ENCODE peak calls at places on chromosomes 16 and 17, in ten cellular contexts. R is mammary epithelial cell, G is Panc1, O is foreskin keratinocyte, E is neural progenitor cell, W is heart left ventricle, X is H9, I is PC-9, H is upper lobe of right lung, L is thyroid gland. C is an unnamed sample. For H3K4me1, the result is how much of the 10 kb centered on the place peaks cover.

GRCh38 chr16:89895482-89896250 is 22.3 kb downstream of the TCF25 start:
- DNase-seq in G (no peak), I (no peak), E (no peak), L (no peak), O (no peak), X (no peak), W (no peak), H (no peak), R (no peak), C (no peak)

GRCh38 chr17:81537343-81537855 is 9.2 kb downstream of the FSCN2 start:
- DNase-seq in I (peak), X (peak), R (no peak), O (no peak), H (no peak), W (no peak), L (peak), G (no peak), E (peak), C (peak)

GRCh38 chr16:74742051-74742481 is 32.6 kb downstream of the FA2H start:
- DNase-seq in W (no peak), H (no peak), X (no peak), L (no peak), I (no peak), R (no peak), G (no peak), E (no peak), O (no peak), C (no peak)

GRCh38 chr17:82892869-82893565 is 53.2 kb upstream of the ZNF750 start:
- DNase-seq in E (no peak), R (no peak), X (no peak), L (peak), I (no peak), W (peak), O (no peak), H (peak), G (no peak), C (no peak)

GRCh38 chr17:80780381-80781187 is 211.1 kb upstream of the CHMP6 start:
- DNase-seq in X (no peak), H (no peak), E (peak), O (no peak), I (no peak), L (no peak), R (no peak), G (no peak), W (no peak), C (no peak)

GRCh38 chr17:59425085-59425901 is 93.8 kb downstream of the YPEL2 start:
- DNase-seq in X (no peak), O (no peak), G (no peak), L (no peak), R (no peak), E (no peak), H (peak), W (peak), I (no peak), C (peak)

GRCh38 chr16:86710602-86710950 is 132.2 kb downstream of the FOXL1 start:
- DNase-seq in H (no peak), L (no peak), O (no peak), G (no peak), E (no peak), I (no peak), X (no peak), R (no peak), W (no peak), C (no peak)

GRCh38 chr17:55133583-55133982 is 131.2 kb upstream of the HLF start:
- DNase-seq in W (no peak), O (no peak), G (no peak), R (no peak), H (no peak), X (no peak), I (no peak), L (no peak), E (no peak), C (no peak)

GRCh38 chr16:71626018-71626857 is at the start of gene MARVELD3:
- DNase-seq in O (peak), G (no peak), X (peak), H (peak), E (peak), R (peak), L (peak), W (no peak), I (peak), C (no peak)

GRCh38 chr17:47317119-47317518 is 6.6 kb upstream of the EFCAB13 start:
- DNase-seq in L (no peak), G (no peak), H (no peak), R (no peak), I (no peak), E (no peak), X (no peak), W (no peak), O (no peak), C (no peak)

GRCh38 chr17:32440722-32441121 is 3.6 kb upstream of the PSMD11 start:
- DNase-seq in G (no peak), L (no peak), H (no peak), R (no peak), O (no peak), I (no peak), W (no peak), E (no peak), X (no peak), C (no peak)

GRCh38 chr17:83189673-83190385 is 110.4 kb downstream of the METRNL start:
- DNase-seq in L (peak), I (no peak), W (peak), R (no peak), X (no peak), O (no peak), E (no peak), G (no peak), H (peak), C (no peak)

GRCh38 chr17:47644324-47644723 is 5.4 kb upstream of the KPNB1 start:
- DNase-seq in H (no peak), L (no peak), W (no peak), R (no peak), G (no peak), O (no peak), E (no peak), X (no peak), I (no peak), C (no peak)

GRCh38 chr17:68981288-68981687 is 26.1 kb upstream of the ABCA8 start:
- DNase-seq in L (peak), H (no peak), G (no peak), O (no peak), I (peak), E (no peak), W (peak), R (no peak), X (no peak), C (no peak)

GRCh38 chr16:68447721-68448359 is 468 bp downstream of the SMPD3 start:
- DNase-seq in O (no peak), G (no peak), W (no peak), X (no peak), R (no peak), H (no peak), I (no peak), E (peak), L (no peak), C (no peak)

GRCh38 chr16:13098536-13098935 is 197.1 kb downstream of the SHISA9 start:
- DNase-seq in W (no peak), R (peak), X (no peak), E (no peak), I (no peak), H (no peak), O (peak), G (no peak), L (no peak), C (no peak)

GRCh38 chr17:47708312-47708863 is 14.4 kb downstream of the TBKBP1 start:
- DNase-seq in O (no peak), L (no peak), H (no peak), I (no peak), G (no peak), X (no peak), W (peak), E (no peak), R (no peak), C (no peak)

GRCh38 chr16:6827272-6827671 is 505.4 kb upstream of the RBFOX1 start:
- DNase-seq in W (no peak), L (no peak), E (no peak), O (no peak), I (no peak), X (no peak), R (no peak), H (no peak), G (no peak), C (no peak)

GRCh38 chr17:46925185-46925858 is 2.4 kb downstream of the GOSR2 start:
- DNase-seq in O (no peak), W (no peak), H (no peak), E (no peak), R (no peak), G (no peak), X (no peak), L (no peak), I (no peak), C (no peak)

GRCh38 chr16:86074651-86075487 is 175.9 kb downstream of the IRF8 start:
- DNase-seq in O (no peak), R (peak), W (no peak), H (peak), X (peak), G (no peak), L (no peak), I (no peak), E (peak), C (no peak)

GRCh38 chr17:3557768-3558583 is at the start of gene TRPV3:
- DNase-seq in G (no peak), H (no peak), L (peak), X (peak), R (peak), O (peak), I (peak), W (no peak), E (no peak), C (peak)

GRCh38 chr16:88862968-88863367 is 3.5 kb downstream of the PABPN1L start:
- DNase-seq in W (no peak), L (no peak), E (no peak), O (no peak), R (no peak), X (no peak), H (no peak), G (no peak), I (no peak), C (no peak)

GRCh38 chr17:67441052-67441738 is 64.1 kb downstream of the PITPNC1 start:
- DNase-seq in I (peak), O (no peak), R (no peak), E (peak), H (peak), G (no peak), W (no peak), L (peak), X (no peak), C (no peak)

GRCh38 chr17:68398731-68399637 is 58.3 kb downstream of the WIPI1 start:
- DNase-seq in X (peak), W (peak), E (peak), I (peak), O (no peak), L (peak), G (peak), R (peak), H (peak), C (peak)

GRCh38 chr17:77098884-77099545 is 41.8 kb upstream of the SEC14L1 start:
- DNase-seq in R (peak), E (no peak), X (no peak), W (no peak), L (peak), O (no peak), G (no peak), H (no peak), I (no peak), C (no peak)

GRCh38 chr16:80084163-80084562 is 456.6 kb upstream of the DYNLRB2 start:
- DNase-seq in G (no peak), H (no peak), I (no peak), O (no peak), R (no peak), E (no peak), W (no peak), X (no peak), L (no peak), C (no peak)

GRCh38 chr16:16096161-16096857 is 127.0 kb downstream of the ABCC6 start:
- DNase-seq in W (no peak), X (no peak), H (no peak), G (no peak), E (peak), R (no peak), O (no peak), I (no peak), L (peak), C (no peak)

GRCh38 chr16:85363881-85364280 is 249.2 kb upstream of the GSE1 start:
- DNase-seq in I (no peak), R (no peak), E (no peak), H (no peak), W (no peak), L (no peak), G (no peak), O (no peak), X (no peak), C (no peak)

GRCh38 chr17:298791-299450 is 53.7 kb downstream of the RPH3AL start:
- DNase-seq in O (no peak), R (no peak), W (peak), I (no peak), X (no peak), G (no peak), H (peak), E (no peak), L (no peak), C (no peak)

GRCh38 chr16:73404001-73404400 is 356.1 kb upstream of the ZFHX3 start:
- DNase-seq in O (no peak), E (peak), W (no peak), H (no peak), G (no peak), X (no peak), I (no peak), R (no peak), L (no peak), C (no peak)

GRCh38 chr16:28192811-28193529 is 18.8 kb downstream of the XPO6 start:
- DNase-seq in I (no peak), H (peak), W (no peak), R (no peak), L (no peak), E (no peak), X (no peak), O (no peak), G (no peak), C (no peak)

GRCh38 chr16:82694239-82694874 is 67.6 kb downstream of the CDH13 start:
- DNase-seq in O (no peak), H (no peak), E (no peak), L (no peak), W (no peak), R (peak), I (no peak), G (no peak), X (no peak), C (no peak)

GRCh38 chr16:64138621-64139020 is 983.2 kb downstream of the CDH11 start:
- DNase-seq in L (no peak), I (no peak), H (no peak), R (no peak), W (no peak), O (no peak), E (no peak), X (no peak), G (no peak), C (no peak)
- TF ChIP-seq CTCF in L (no peak), I (no peak), H (no peak), R (no peak), W (no peak), O (no peak), E (no peak), X (no peak), G (no peak), C (no peak)

GRCh38 chr17:75875940-75876189 is 2.5 kb downstream of the TRIM47 start:
- DNase-seq in O (no peak), R (no peak), W (no peak), H (no peak), I (peak), G (no peak), X (no peak), L (no peak), E (no peak), C (no peak)

GRCh38 chr17:75876190-75876937 is 2.0 kb downstream of the TRIM47 start:
- DNase-seq in H (peak), E (peak), W (peak), O (peak), L (peak), R (peak), I (no peak), X (peak), G (no peak), C (no peak)

GRCh38 chr17:75877752-75878173 is 618 bp downstream of the TRIM47 start:
- DNase-seq in G (no peak), O (peak), X (peak), H (peak), I (peak), L (peak), W (peak), R (peak), E (peak), C (peak)

GRCh38 chr17:75876938-75877751 is 1.2 kb downstream of the TRIM47 start:
- DNase-seq in G (no peak), H (peak), I (peak), L (peak), R (peak), X (peak), E (peak), W (peak), O (peak), C (peak)

DNA sequence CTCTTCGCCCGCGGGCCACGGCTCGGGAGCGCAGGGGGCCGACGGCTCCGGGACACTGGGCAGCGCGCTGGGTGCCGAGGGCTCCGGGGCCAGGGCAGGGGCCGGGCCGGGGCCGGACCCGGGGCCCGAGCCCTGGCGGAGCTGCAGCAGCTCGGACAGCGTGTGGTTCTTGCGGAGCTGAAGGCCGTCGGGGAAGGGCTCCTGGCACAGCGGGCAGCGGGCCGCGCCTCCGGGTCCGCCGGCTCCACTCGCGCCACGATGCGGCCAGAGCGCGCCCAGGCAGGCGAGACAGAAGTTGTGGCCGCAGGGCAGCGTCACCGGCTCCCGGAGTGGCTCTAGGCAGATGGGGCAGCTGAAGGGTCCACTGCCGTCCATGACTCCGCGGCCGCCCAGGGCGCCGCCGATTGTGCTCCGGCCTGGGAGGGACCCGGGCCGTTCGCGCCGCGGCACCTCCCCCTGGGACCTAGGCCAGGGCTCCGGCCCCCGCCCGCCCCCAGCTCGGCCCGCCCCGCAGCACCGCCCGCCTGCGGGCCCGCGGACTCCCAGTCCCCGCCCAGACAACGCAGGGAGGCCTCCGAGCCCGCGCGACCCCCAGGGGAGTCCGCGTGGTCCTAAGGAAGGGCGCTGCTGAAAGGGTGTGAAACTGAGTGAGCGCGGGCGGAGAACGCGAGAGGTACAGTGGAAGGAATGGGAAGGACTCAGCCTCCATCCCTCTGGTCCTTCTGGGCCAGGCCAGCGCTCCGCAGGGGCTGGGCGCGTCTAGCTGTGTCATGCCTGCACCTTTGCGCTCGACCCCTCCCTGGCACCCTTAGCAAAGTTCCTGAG is at the start of gene TRIM47:
- DNase-seq in O (no peak), W (peak), L (peak), E (peak), G (no peak), H (peak), R (peak), I (peak), X (peak), C (no peak)
- H3K4me1 ChIP-seq in O (under half), W (under half), L (under half), E (under half), G (under half), H (under half), R (under half), I (under half), X (under half), C (under half)

DNA sequence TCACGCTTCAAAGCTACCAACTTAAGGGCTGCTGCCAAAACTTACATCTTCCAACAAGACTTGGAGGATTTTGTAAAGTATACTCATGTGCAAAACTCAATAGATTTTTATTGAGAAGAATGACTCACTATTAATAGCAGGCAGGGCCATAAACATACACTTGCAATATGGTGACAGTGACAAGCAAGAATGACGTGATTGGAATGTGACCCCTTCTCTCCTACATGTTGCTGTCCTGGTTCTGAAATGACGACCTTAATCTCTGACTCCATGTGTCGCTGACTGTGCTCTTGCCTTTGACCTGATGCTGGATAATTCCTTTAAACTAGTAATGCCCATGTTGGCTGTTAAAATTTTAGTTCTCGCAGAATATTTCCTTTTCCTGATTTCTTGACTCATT is 174.5 kb downstream of the PARN start:
- DNase-seq in I (no peak), L (no peak), X (no peak), H (no peak), G (no peak), E (no peak), W (no peak), R (no peak), O (no peak), C (no peak)
- TF ChIP-seq CTCF in I (no peak), L (no peak), X (no peak), H (no peak), G (no peak), E (no peak), W (no peak), R (no peak), O (no peak), C (no peak)

GRCh38 chr17:56595831-56596740 is 2.6 kb downstream of the NOG start:
- DNase-seq in H (no peak), E (peak), G (no peak), L (peak), W (no peak), I (peak), X (peak), R (peak), O (no peak), C (no peak)
- H3K4me1 ChIP-seq in H (under half), E (under half), G (under half), L (under half), W (under half), I (under half), X (under half), R (under half), O (under half), C (under half)

DNA sequence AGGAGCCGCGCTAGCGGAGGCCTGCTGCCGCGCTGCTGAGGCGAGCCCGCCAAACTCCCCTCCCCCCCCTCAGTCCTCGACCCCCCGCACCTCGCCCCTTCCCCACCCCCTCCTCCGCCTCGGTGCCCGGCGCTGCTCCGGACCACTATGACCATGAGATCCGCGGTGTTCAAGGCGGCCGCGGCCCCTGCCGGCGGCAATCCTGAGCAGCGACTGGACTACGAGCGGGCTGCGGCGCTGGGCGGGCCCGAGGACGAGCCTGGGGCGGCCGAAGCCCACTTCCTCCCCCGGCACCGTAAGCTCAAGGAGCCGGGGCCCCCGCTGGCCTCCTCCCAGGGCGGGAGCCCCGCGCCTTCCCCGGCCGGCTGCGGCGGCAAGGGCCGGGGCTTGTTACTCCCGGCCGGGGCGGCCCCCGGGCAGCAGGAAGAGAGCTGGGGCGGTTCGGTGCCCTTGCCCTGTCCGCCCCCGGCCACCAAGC is 734 bp downstream of the MSL1 start:
- DNase-seq in H (peak), X (peak), L (peak), W (peak), O (no peak), G (no peak), E (peak), R (peak), I (peak), C (peak)
- TF ChIP-seq CTCF in H (peak), X (peak), L (no peak), W (peak), O (peak), G (no peak), E (peak), R (no peak), I (no peak), C (no peak)

DNA sequence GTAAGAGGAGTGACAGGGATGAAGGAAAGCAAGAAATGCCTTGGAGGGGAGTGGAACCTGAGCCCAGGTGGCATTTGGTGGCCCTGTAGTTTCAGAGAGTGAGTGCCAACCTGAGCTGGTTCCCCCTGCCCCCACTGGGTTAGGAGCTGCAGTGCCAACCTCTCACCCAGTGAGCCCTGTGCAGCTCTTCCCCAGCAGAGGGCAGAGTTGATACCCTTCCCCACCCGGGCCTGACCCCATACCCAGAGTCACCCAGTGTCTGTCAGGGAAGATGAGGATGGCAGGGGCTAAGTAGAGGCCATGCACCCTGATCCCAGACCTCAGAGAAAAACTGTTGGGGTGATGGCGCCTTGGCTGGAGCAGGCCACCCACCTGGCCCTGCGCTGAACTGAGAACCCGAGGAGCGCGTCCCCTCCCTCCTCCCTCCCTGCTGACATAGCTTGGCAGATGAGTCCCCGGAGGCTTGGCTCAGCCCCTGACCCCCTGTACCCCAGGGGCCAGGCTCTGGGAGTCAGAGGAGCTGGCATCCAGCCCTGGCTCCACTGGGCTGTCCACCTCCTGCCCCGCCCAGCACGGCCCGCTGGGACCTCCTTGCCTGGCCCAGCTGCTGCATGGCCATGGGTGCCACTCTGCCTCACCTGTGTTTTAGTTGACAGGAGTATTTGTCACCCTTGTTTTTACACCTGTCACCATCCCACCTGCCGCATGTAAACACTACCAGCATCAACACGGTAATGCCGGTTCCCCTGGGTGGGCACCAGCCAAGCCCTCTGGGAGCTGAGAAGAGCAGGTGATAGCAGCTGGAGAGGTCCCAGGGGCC is 113.9 kb downstream of the AMFR start:
- DNase-seq in R (no peak), I (no peak), W (no peak), E (no peak), O (no peak), G (no peak), X (no peak), H (no peak), L (no peak), C (peak)
- H3K4me1 ChIP-seq in R (under half), I (under half), W (under half), E (under half), O (under half), G (under half), X (under half), H (under half), L (under half), C (under half)

C was measured in BE2C.